ENCODE peak calls at places on chromosomes 5 and 9, in eight cellular contexts. D is PC-9; R is activated gamma-delta T cell; W is T-helper 2 cell; A is H9; J is mammary epithelial cell; Z is iPS DF 6.9; B is stimulated activated naive CD8-positive, alpha-beta T cell treated with anti-CD3 and anti-CD28 coated beads, Interleukin-15, Interleukin-2, amounts not matched to agents 100 U/mL and 50 U/mL, for 24 hours. I is an unnamed sample.

GRCh38 chr5:74934949-74935751 is 69.0 kb upstream of the FAM169A start:
- DNase-seq in D (no peak), R (no peak), W (no peak), A (no peak), J (peak), Z (no peak), B (peak), I (no peak)

GRCh38 chr9:63816742-63817621 is 1468.0 kb downstream of the FOXD4L5 start:
- DNase-seq in D (peak), R (no peak), W (peak), A (peak), J (peak), Z (peak), B (peak), I (peak)

GRCh38 chr5:28603869-28604268 is 1565.5 kb upstream of the CDH9 start:
- DNase-seq in D (no peak), R (no peak), W (no peak), A (no peak), J (no peak), Z (no peak), B (no peak), I (no peak)

GRCh38 chr9:82987790-82988189 is 75.2 kb downstream of the RASEF start:
- DNase-seq in D (no peak), R (no peak), W (no peak), A (no peak), J (no peak), Z (no peak), B (no peak), I (no peak)

GRCh38 chr5:79702606-79703380 is 13.2 kb downstream of the CMYA5 start:
- DNase-seq in D (peak), R (no peak), W (no peak), A (peak), J (peak), Z (no peak), B (peak), I (no peak)

GRCh38 chr5:149133795-149134777 is 7.2 kb upstream of the ABLIM3 start:
- DNase-seq in D (peak), R (no peak), W (no peak), A (no peak), J (peak), Z (no peak), B (no peak), I (no peak)

GRCh38 chr9:112487008-112487798 is 576 bp downstream of the KIAA1958 start:
- DNase-seq in D (no peak), R (peak), W (peak), A (peak), J (peak), Z (no peak), B (peak), I (peak)

GRCh38 chr5:138139776-138140080 is 500 bp upstream of the NME5 start:
- DNase-seq in D (no peak), R (no peak), W (no peak), A (no peak), J (no peak), Z (no peak), B (no peak), I (no peak)

GRCh38 chr9:135773677-135774238 is 71.8 kb downstream of the KCNT1 start:
- DNase-seq in D (no peak), R (no peak), W (no peak), A (no peak), J (no peak), Z (no peak), B (no peak), I (no peak)

GRCh38 chr5:140312067-140312790 is 9.3 kb upstream of the PFDN1 start:
- DNase-seq in D (peak), R (no peak), W (no peak), A (peak), J (peak), Z (no peak), B (no peak), I (no peak)

GRCh38 chr9:114693248-114693895 is 11.4 kb upstream of the TEX48 start:
- DNase-seq in D (no peak), R (no peak), W (no peak), A (no peak), J (peak), Z (no peak), B (no peak), I (no peak)

GRCh38 chr9:89537166-89537565 is 39.3 kb upstream of the SEMA4D start:
- DNase-seq in D (no peak), R (no peak), W (no peak), A (no peak), J (no peak), Z (no peak), B (no peak), I (no peak)

GRCh38 chr5:147479431-147479830 is 30.4 kb downstream of the DPYSL3 start:
- DNase-seq in D (no peak), R (no peak), W (no peak), A (no peak), J (no peak), Z (no peak), B (no peak), I (no peak)

I was measured in activated B cell treated with CpG ODN at 0.5 μM for 24 hours.